ENCODE peak calls at places on chromosome 11, in seven cellular contexts. Y, Z, H, F, B, U and G are unnamed samples.

GRCh38 chr11:77208535-77208934 is 80.5 kb downstream of the MYO7A start:
- DNase-seq in Y (no peak), Z (no peak), H (no peak), F (no peak), B (no peak), U (no peak), G (no peak)

GRCh38 chr11:36041988-36042606 is 98.2 kb downstream of the LDLRAD3 start:
- DNase-seq in Y (no peak), Z (no peak), H (no peak), F (no peak), B (no peak), U (no peak), G (no peak)

GRCh38 chr11:86484164-86484794 is 109.6 kb downstream of the CCDC81 start:
- DNase-seq in Y (no peak), Z (no peak), H (peak), F (peak), B (no peak), U (no peak), G (peak)

GRCh38 chr11:1053121-1053901 is 16.8 kb upstream of the MUC6 start:
- DNase-seq in Y (no peak), Z (no peak), H (no peak), F (no peak), B (no peak), U (no peak), G (no peak)

GRCh38 chr11:115715371-115715770 is 211.2 kb upstream of the CADM1 start:
- DNase-seq in Y (no peak), Z (no peak), H (no peak), F (no peak), B (no peak), U (no peak), G (no peak)

GRCh38 chr11:86101941-86102407 is 33.1 kb upstream of the PICALM start:
- DNase-seq in Y (no peak), Z (no peak), H (no peak), F (no peak), B (no peak), U (no peak), G (no peak)

GRCh38 chr11:71488086-71488967 is 35.3 kb downstream of the NADSYN1 start:
- DNase-seq in Y (no peak), Z (no peak), H (peak), F (no peak), B (no peak), U (peak), G (no peak)

GRCh38 chr11:119907122-119907933 is 178.3 kb upstream of the NECTIN1 start:
- DNase-seq in Y (no peak), Z (no peak), H (no peak), F (no peak), B (no peak), U (no peak), G (no peak)

GRCh38 chr11:96143016-96143670 is 199.9 kb downstream of the MAML2 start:
- DNase-seq in Y (no peak), Z (no peak), H (no peak), F (no peak), B (no peak), U (peak), G (no peak)

GRCh38 chr11:131640320-131640719 is 269.9 kb downstream of the NTM start:
- DNase-seq in Y (no peak), Z (no peak), H (no peak), F (peak), B (no peak), U (no peak), G (no peak)

GRCh38 chr11:76610371-76610770 is 60.2 kb downstream of the LRRC32 start:
- DNase-seq in Y (no peak), Z (no peak), H (no peak), F (no peak), B (no peak), U (no peak), G (no peak)